ENCODE peak calls at places on chromosomes 5 and 9, in ten cellular contexts. J, U, T, V, N, Y, A, Q, G and K are unnamed samples.

GRCh38 chr5:149024477-149024876 is 38.4 kb downstream of the SH3TC2 start:
- DNase-seq in J (no peak), U (no peak), T (no peak), V (no peak), N (no peak), Y (no peak), A (no peak), Q (no peak), G (no peak), K (no peak)

GRCh38 chr5:153704110-153704509 is 213.6 kb downstream of the GRIA1 start:
- DNase-seq in J (no peak), U (no peak), T (no peak), V (no peak), N (no peak), Y (no peak), A (no peak), Q (no peak), G (no peak), K (no peak)

GRCh38 chr9:129486496-129487306 is 134.2 kb downstream of the C9orf50 start:
- DNase-seq in J (no peak), U (no peak), T (no peak), V (no peak), N (peak), Y (no peak), A (peak), Q (no peak), G (no peak), K (no peak)

GRCh38 chr5:117188207-117188606 is 613.6 kb upstream of the SEMA6A start:
- DNase-seq in J (no peak), U (no peak), T (no peak), V (no peak), N (no peak), Y (no peak), A (no peak), Q (no peak), G (no peak), K (no peak)

GRCh38 chr5:54212331-54212730 is 98.0 kb downstream of the ARL15 start:
- DNase-seq in J (no peak), U (no peak), T (no peak), V (no peak), N (no peak), Y (no peak), A (no peak), Q (no peak), G (no peak), K (no peak)

GRCh38 chr9:119078015-119078414 is 291.2 kb downstream of the BRINP1 start:
- DNase-seq in J (peak), U (no peak), T (no peak), V (no peak), N (no peak), Y (no peak), A (no peak), Q (no peak), G (no peak), K (no peak)

GRCh38 chr5:124285071-124285470 is 461.4 kb downstream of the ZNF608 start:
- DNase-seq in J (no peak), U (no peak), T (no peak), V (no peak), N (no peak), Y (no peak), A (no peak), Q (no peak), G (no peak), K (no peak)

GRCh38 chr9:111728617-111729366 is 65.9 kb downstream of the SHOC1 start:
- DNase-seq in J (no peak), U (no peak), T (no peak), V (no peak), N (no peak), Y (peak), A (no peak), Q (no peak), G (no peak), K (peak)

GRCh38 chr9:4657426-4658159 is 4.5 kb upstream of the PLPP6 start:
- DNase-seq in J (no peak), U (no peak), T (no peak), V (no peak), N (no peak), Y (no peak), A (peak), Q (no peak), G (no peak), K (no peak)

GRCh38 chr9:129177791-129178578 is at the start of gene IER5L:
- DNase-seq in J (peak), U (peak), T (peak), V (peak), N (peak), Y (peak), A (peak), Q (peak), G (peak), K (no peak)

GRCh38 chr5:149603210-149603609 is 21.9 kb downstream of the ARHGEF37 start:
- DNase-seq in J (no peak), U (no peak), T (no peak), V (no peak), N (no peak), Y (no peak), A (no peak), Q (no peak), G (no peak), K (no peak)

GRCh38 chr5:156383510-156383909 is 56.5 kb downstream of the SGCD start:
- DNase-seq in J (no peak), U (no peak), T (no peak), V (no peak), N (no peak), Y (no peak), A (no peak), Q (no peak), G (no peak), K (no peak)

GRCh38 chr9:98856982-98857381 is 49.5 kb downstream of the GALNT12 start:
- DNase-seq in J (no peak), U (no peak), T (no peak), V (no peak), N (no peak), Y (no peak), A (no peak), Q (no peak), G (no peak), K (no peak)

GRCh38 chr5:130337179-130337888 is 433.1 kb downstream of the CHSY3 start:
- DNase-seq in J (peak), U (no peak), T (no peak), V (no peak), N (no peak), Y (no peak), A (no peak), Q (no peak), G (no peak), K (no peak)

GRCh38 chr5:54959673-54960418 is 25.5 kb downstream of the ESM1 start:
- DNase-seq in J (peak), U (no peak), T (no peak), V (peak), N (no peak), Y (peak), A (no peak), Q (no peak), G (no peak), K (no peak)

GRCh38 chr5:87579678-87580077 is 166.9 kb upstream of the CCNH start:
- DNase-seq in J (no peak), U (no peak), T (no peak), V (no peak), N (no peak), Y (no peak), A (no peak), Q (no peak), G (no peak), K (no peak)